ENCODE peak calls at places on chromosomes 5 and 9, in five cellular contexts. C is HepG2, S is HCT116, J is SK-N-SH, O is K562. U is an unnamed sample.
A peak's percentile ranks its signal among the peaks of the same experiment; 100 is the strongest.

GRCh38 chr5:103041071-103041676 is 78.8 kb downstream of the GIN1 start:
- DNase-seq in S (peak; percentile 49), O (no peak), C (peak; percentile 20), J (peak; percentile 48), U (peak; percentile 71)

GRCh38 chr5:131381011-131381410 is 117.2 kb downstream of the CDC42SE2 start:
- DNase-seq in O (no peak), C (no peak), S (no peak), J (no peak), U (no peak)

GRCh38 chr9:128689820-128690683 is 1.0 kb downstream of the SET start:
- DNase-seq in C (no peak), S (no peak), J (peak; percentile 93), O (peak; percentile 90), U (peak; percentile 75)

GRCh38 chr5:132837868-132838267 is 7.4 kb upstream of the SHROOM1 start:
- DNase-seq in C (peak; percentile 86), O (no peak), S (no peak), J (no peak), U (peak; percentile 51)

GRCh38 chr5:176639981-176640380 is 7.3 kb upstream of the TSPAN17 start:
- DNase-seq in J (no peak), O (no peak), C (no peak), S (no peak), U (no peak)

GRCh38 chr9:77981332-77981731 is 50.3 kb downstream of the GNAQ start:
- DNase-seq in S (no peak), C (no peak), O (no peak), J (no peak), U (peak; percentile 12)

GRCh38 chr9:131402738-131403492 is 9.0 kb downstream of the PRRC2B start:
- DNase-seq in O (peak; percentile 17), S (no peak), C (peak; percentile 93), J (no peak), U (peak; percentile 87)

GRCh38 chr9:137781906-137782585 is 95.5 kb upstream of the CACNA1B start:
- DNase-seq in S (no peak), O (no peak), J (no peak), C (no peak), U (no peak)

GRCh38 chr9:90801175-90801506 is 478 bp upstream of the SYK start:
- DNase-seq in C (no peak), J (no peak), O (no peak), S (no peak), U (no peak)

GRCh38 chr9:90793729-90794128 is 7.9 kb upstream of the SYK start:
- DNase-seq in O (no peak), S (no peak), C (no peak), J (no peak), U (no peak)

GRCh38 chr9:90799271-90799860 is 2.3 kb upstream of the SYK start:
- DNase-seq in S (no peak), J (no peak), O (no peak), C (no peak), U (no peak)

GRCh38 chr9:90795084-90795483 is 6.5 kb upstream of the SYK start:
- DNase-seq in J (no peak), O (no peak), S (no peak), C (no peak), U (no peak)

GRCh38 chr9:90795879-90796317 is 5.7 kb upstream of the SYK start:
- DNase-seq in S (no peak), O (no peak), J (no peak), C (no peak), U (no peak)
- TF ChIP-seq JUND in S (no peak), O (no peak), J (no peak), C (no peak), U (no peak)

GRCh38 chr5:112929336-112930081 is 7.5 kb upstream of the REEP5 start:
- DNase-seq in O (no peak), J (no peak), S (no peak), C (no peak), U (peak; percentile 72)
- TF ChIP-seq JUND in O (no peak), J (no peak), S (no peak), C (no peak), U (no peak)

DNA sequence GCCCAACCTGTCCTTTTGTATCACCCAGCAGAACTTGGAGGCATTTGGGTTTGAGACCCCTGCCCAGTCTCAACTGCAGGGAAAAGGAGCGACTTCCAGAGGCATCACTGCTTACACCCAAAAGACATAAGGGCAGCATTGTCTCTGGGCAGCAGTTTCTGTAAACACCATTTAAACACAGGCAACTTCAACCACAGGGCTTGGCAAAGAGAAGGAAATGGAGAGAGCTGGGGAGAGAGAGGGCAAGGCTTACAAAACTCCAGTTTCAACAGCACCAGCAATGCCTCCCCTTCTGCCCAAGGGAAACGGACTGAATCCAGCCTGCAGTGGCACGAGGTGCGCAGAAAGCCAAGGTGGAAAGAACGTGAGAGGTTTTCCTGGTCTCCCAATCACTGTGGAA is 147.6 kb downstream of the ROR2 start:
- DNase-seq in J (no peak), S (no peak), O (no peak), C (no peak), U (no peak)
- TF ChIP-seq JUND in J (no peak), S (no peak), O (no peak), C (no peak), U (no peak)

DNA sequence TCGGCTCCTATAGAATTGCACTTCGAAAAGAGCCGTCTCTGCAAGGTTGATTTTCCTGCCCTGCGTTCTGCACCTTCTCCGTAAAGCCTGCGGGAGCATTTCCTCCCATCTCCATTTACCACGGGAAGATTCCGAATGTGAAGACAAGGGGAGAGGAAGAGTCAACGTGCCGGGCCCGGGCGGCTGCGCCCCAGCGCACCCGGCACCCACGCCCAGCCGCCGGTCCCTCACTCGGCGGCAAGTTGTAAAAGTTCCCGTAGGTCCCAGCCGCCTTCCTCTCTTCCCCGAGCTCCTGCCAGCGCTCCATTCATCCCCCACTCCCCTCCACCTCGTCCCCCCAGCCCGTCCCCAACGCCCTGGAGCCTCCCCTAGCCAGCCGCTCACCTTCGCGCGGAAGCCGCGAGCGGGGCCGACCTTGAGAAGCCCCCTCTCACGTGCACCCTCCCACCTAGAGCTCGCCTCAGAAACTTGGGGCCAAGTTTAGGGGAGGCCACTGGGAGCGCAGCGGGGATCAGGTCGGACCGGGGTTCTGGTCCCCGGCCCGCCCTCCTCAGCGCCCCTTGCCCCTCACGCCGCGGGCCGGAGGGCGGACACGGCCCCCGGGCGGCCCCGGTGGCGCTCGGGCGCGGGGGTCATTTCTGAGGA is 387 bp downstream of the BNC2 start:
- DNase-seq in O (no peak), S (no peak), C (no peak), J (peak; percentile 67), U (no peak)
- TF ChIP-seq JUND in O (no peak), S (no peak), C (no peak), J (no peak), U (no peak)

U was measured in T47D.